ENCODE peak calls at places on chromosomes 4 and X, in seven cellular contexts. One of them, this sample, is unnamed.

GRCh38 chrX:18874560-18875255 is 109.2 kb downstream of the PHKA2 start:
- DNase-seq in NB4: no peak
- DNase-seq in K562: no peak
- DNase-seq in WTC11: no peak
- DNase-seq in A549: no peak
- DNase-seq in HCT116: no peak
- DNase-seq in H1: no peak
- DNase-seq in this sample: no peak

GRCh38 chrX:13876652-13877051 is 59.8 kb upstream of the GPM6B start:
- DNase-seq in NB4: no peak
- DNase-seq in K562: no peak
- DNase-seq in WTC11: no peak
- DNase-seq in A549: peak
- DNase-seq in HCT116: no peak
- DNase-seq in H1: no peak
- DNase-seq in this sample: no peak

GRCh38 chr4:2954358-2955185 is 8.6 kb downstream of the NOP14 start:
- DNase-seq in NB4: peak
- DNase-seq in K562: peak
- DNase-seq in WTC11: peak
- DNase-seq in A549: peak
- DNase-seq in HCT116: peak
- DNase-seq in H1: peak
- DNase-seq in this sample: no peak

GRCh38 chrX:15916704-15917084 is 62.1 kb upstream of the AP1S2 start:
- DNase-seq in NB4: no peak
- DNase-seq in K562: peak
- DNase-seq in WTC11: no peak
- DNase-seq in A549: no peak
- DNase-seq in HCT116: no peak
- DNase-seq in H1: no peak
- DNase-seq in this sample: peak

GRCh38 chr4:17280266-17280665 is 231.6 kb downstream of the QDPR start:
- DNase-seq in NB4: no peak
- DNase-seq in K562: no peak
- DNase-seq in WTC11: no peak
- DNase-seq in A549: no peak
- DNase-seq in HCT116: no peak
- DNase-seq in H1: no peak
- DNase-seq in this sample: no peak

GRCh38 chrX:44621088-44621487 is 78.4 kb upstream of the FUNDC1 start:
- DNase-seq in NB4: peak
- DNase-seq in K562: no peak
- DNase-seq in WTC11: no peak
- DNase-seq in A549: peak
- DNase-seq in HCT116: no peak
- DNase-seq in H1: no peak
- DNase-seq in this sample: no peak

GRCh38 chr4:81335221-81335912 is 120.3 kb upstream of the PRKG2 start:
- DNase-seq in NB4: no peak
- DNase-seq in K562: no peak
- DNase-seq in WTC11: no peak
- DNase-seq in A549: no peak
- DNase-seq in HCT116: no peak
- DNase-seq in H1: no peak
- DNase-seq in this sample: no peak

GRCh38 chr4:73914071-73914470 is 44.9 kb downstream of the CXCL1 start:
- DNase-seq in NB4: no peak
- DNase-seq in K562: peak
- DNase-seq in WTC11: no peak
- DNase-seq in A549: no peak
- DNase-seq in HCT116: no peak
- DNase-seq in H1: no peak
- DNase-seq in this sample: no peak

GRCh38 chrX:20038966-20039365 is 48.1 kb upstream of the BCLAF3 start:
- DNase-seq in NB4: no peak
- DNase-seq in K562: no peak
- DNase-seq in WTC11: no peak
- DNase-seq in A549: no peak
- DNase-seq in HCT116: no peak
- DNase-seq in H1: no peak
- DNase-seq in this sample: no peak

GRCh38 chrX:13085533-13085932 is 41.1 kb upstream of the FAM9C start:
- DNase-seq in NB4: peak
- DNase-seq in K562: no peak
- DNase-seq in WTC11: no peak
- DNase-seq in A549: no peak
- DNase-seq in HCT116: no peak
- DNase-seq in H1: no peak
- DNase-seq in this sample: no peak

GRCh38 chr4:109419679-109420078 is 13.9 kb upstream of the SEC24B start:
- DNase-seq in NB4: peak
- DNase-seq in K562: peak
- DNase-seq in WTC11: peak
- DNase-seq in A549: no peak
- DNase-seq in HCT116: no peak
- DNase-seq in H1: no peak
- DNase-seq in this sample: no peak

GRCh38 chrX:23118890-23119527 is 119.2 kb downstream of the DDX53 start:
- DNase-seq in NB4: no peak
- DNase-seq in K562: no peak
- DNase-seq in WTC11: peak
- DNase-seq in A549: no peak
- DNase-seq in HCT116: no peak
- DNase-seq in H1: no peak
- DNase-seq in this sample: no peak

GRCh38 chrX:13279279-13280009 is 40.4 kb downstream of the ATXN3L start:
- DNase-seq in NB4: no peak
- DNase-seq in K562: no peak
- DNase-seq in WTC11: no peak
- DNase-seq in A549: no peak
- DNase-seq in HCT116: no peak
- DNase-seq in H1: no peak
- DNase-seq in this sample: no peak

GRCh38 chr4:125319311-125319710 is 4.6 kb downstream of the FAT4 start:
- DNase-seq in NB4: no peak
- DNase-seq in K562: no peak
- DNase-seq in WTC11: no peak
- DNase-seq in A549: no peak
- DNase-seq in HCT116: no peak
- DNase-seq in H1: no peak
- DNase-seq in this sample: peak
- TF ChIP-seq MAX in NB4: no peak
- TF ChIP-seq MAX in K562: no peak
- TF ChIP-seq MAX in WTC11: no peak
- TF ChIP-seq MAX in A549: no peak
- TF ChIP-seq MAX in HCT116: no peak
- TF ChIP-seq MAX in H1: no peak
- TF ChIP-seq MAX in this sample: no peak

GRCh38 chrX:154714925-154715324 is 36.0 kb downstream of the GAB3 start:
- DNase-seq in NB4: peak
- DNase-seq in K562: peak
- DNase-seq in WTC11: peak
- DNase-seq in A549: peak
- DNase-seq in HCT116: peak
- DNase-seq in H1: peak
- DNase-seq in this sample: peak
- TF ChIP-seq MAX in NB4: no peak
- TF ChIP-seq MAX in K562: no peak
- TF ChIP-seq MAX in WTC11: no peak
- TF ChIP-seq MAX in A549: no peak
- TF ChIP-seq MAX in HCT116: no peak
- TF ChIP-seq MAX in H1: no peak
- TF ChIP-seq MAX in this sample: no peak

DNA sequence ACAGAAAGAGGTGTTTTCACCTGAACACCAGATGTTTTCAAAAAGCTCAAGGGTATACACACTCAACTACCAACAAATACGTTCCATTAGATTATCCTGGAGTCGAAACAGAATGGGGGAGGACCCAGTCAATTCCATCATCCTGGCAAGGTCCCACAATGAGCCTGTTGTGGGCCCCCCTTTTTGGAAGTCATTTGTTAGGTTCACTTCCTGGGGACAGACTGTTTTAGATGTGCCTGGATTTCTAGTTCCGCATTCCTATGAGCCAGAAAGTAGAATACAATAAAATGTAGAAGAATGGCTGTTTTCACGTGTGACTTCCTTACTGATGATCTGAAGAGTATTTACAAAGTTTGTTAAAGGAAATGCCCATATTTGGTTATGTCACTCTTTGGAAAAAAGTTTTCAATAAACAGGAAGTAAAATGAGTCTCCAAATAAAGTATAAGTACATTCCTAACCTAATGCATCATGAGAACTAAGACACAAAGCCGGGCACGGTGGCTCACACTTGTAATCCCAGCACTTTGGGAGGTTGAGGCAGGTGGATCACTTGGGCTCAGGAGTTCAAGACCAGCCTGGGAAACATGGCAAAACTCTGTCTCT is 192.5 kb downstream of the MAML3 start:
- DNase-seq in NB4: no peak
- DNase-seq in K562: no peak
- DNase-seq in WTC11: no peak
- DNase-seq in A549: no peak
- DNase-seq in HCT116: no peak
- DNase-seq in H1: no peak
- DNase-seq in this sample: no peak
- TF ChIP-seq MAX in NB4: no peak
- TF ChIP-seq MAX in K562: no peak
- TF ChIP-seq MAX in WTC11: no peak
- TF ChIP-seq MAX in A549: no peak
- TF ChIP-seq MAX in HCT116: no peak
- TF ChIP-seq MAX in H1: no peak
- TF ChIP-seq MAX in this sample: no peak

DNA sequence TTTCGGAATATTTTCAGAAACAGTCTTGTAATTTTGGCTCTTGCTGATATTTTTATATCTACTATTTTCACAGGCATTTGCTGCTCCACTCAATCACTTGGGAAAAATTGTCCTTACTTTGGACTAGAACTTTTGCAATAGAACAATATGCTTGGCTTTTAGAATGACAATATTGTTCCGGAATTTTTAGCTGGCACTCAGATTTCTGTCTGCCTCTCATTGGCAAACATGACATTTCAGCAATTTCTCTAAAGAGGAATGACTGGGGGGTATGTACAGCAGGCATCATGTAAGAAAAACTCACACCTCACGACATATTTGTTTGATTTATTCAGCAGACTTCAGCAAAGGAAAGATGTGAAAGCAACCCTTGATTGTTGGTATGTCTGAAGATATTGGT is 243.6 kb upstream of the GPRIN3 start:
- DNase-seq in NB4: no peak
- DNase-seq in K562: no peak
- DNase-seq in WTC11: no peak
- DNase-seq in A549: no peak
- DNase-seq in HCT116: no peak
- DNase-seq in H1: no peak
- DNase-seq in this sample: no peak
- TF ChIP-seq MAX in NB4: no peak
- TF ChIP-seq MAX in K562: no peak
- TF ChIP-seq MAX in WTC11: no peak
- TF ChIP-seq MAX in A549: no peak
- TF ChIP-seq MAX in HCT116: no peak
- TF ChIP-seq MAX in H1: no peak
- TF ChIP-seq MAX in this sample: no peak

DNA sequence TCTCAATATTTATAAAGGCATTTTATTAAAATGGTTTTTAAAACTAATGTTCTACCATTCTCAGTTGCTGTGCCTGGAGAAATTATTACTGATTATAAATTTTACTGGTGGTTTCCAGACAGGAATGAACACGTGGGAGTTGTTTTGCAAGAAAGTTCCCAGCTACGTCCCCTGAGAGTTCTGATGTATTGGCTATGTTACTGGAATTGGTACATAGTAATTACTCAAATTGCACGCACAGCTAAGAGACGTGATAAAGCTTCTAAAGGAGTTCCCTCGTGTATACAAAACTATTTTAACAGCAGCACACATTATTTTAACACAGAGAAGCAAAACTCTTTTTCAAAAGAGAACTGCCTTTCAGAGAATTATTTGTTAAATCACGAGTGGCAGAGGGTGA is 292.2 kb downstream of the NLGN4X start:
- DNase-seq in NB4: no peak
- DNase-seq in K562: no peak
- DNase-seq in WTC11: no peak
- DNase-seq in A549: no peak
- DNase-seq in HCT116: no peak
- DNase-seq in H1: no peak
- DNase-seq in this sample: no peak
- TF ChIP-seq MAX in NB4: no peak
- TF ChIP-seq MAX in K562: no peak
- TF ChIP-seq MAX in WTC11: no peak
- TF ChIP-seq MAX in A549: no peak
- TF ChIP-seq MAX in HCT116: no peak
- TF ChIP-seq MAX in H1: no peak
- TF ChIP-seq MAX in this sample: no peak